ENCODE peak calls at places on chromosomes 7 and 10, in seven cellular contexts. K is astrocyte, N is mammary epithelial cell, R is HCT116, W is mesenchymal stem cell, Q is K562, Z is neuronal stem cell. T is an unnamed sample.
A peak's percentile ranks its signal among the peaks of the same experiment; 100 is the strongest.

GRCh38 chr10:97607076-97607635 is 17.6 kb downstream of the C10orf62 start:
- DNase-seq in W (no peak), Z (no peak), Q (no peak), R (no peak), K (no peak), N (no peak), T (no peak)

GRCh38 chr7:127847641-127848040 is 183.6 kb downstream of the LRRC4 start:
- DNase-seq in K (no peak), N (no peak), R (no peak), W (no peak), Q (no peak), Z (no peak), T (peak; percentile 37)

GRCh38 chr10:102678842-102679289 is 34.6 kb downstream of the TRIM8 start:
- DNase-seq in N (peak; percentile 48), Z (peak; percentile 60), K (no peak), W (peak; percentile 78), Q (peak; percentile 66), R (no peak), T (peak; percentile 70)

GRCh38 chr10:93072713-93073538 is 767 bp upstream of the CYP26A1 start:
- DNase-seq in Q (no peak), N (no peak), Z (no peak), K (no peak), W (no peak), R (no peak), T (no peak)

GRCh38 chr7:32564542-32564941 is 69.3 kb downstream of the AVL9 start:
- DNase-seq in N (no peak), R (no peak), W (peak; percentile 68), Z (no peak), Q (no peak), K (no peak), T (no peak)

GRCh38 chr7:94206295-94206694 is 188.4 kb upstream of the COL1A2 start:
- DNase-seq in Q (no peak), W (no peak), Z (no peak), R (no peak), N (no peak), K (no peak), T (no peak)

GRCh38 chr10:69439350-69439739 is 11.9 kb upstream of the TSPAN15 start:
- DNase-seq in R (no peak), N (peak; percentile 67), W (no peak), Q (no peak), Z (no peak), K (no peak), T (peak; percentile 80)

GRCh38 chr7:96707901-96708774 is 1.5 kb downstream of the SEM1 start:
- DNase-seq in N (no peak), Q (no peak), K (no peak), R (no peak), W (peak; percentile 39), Z (no peak), T (no peak)

DNA sequence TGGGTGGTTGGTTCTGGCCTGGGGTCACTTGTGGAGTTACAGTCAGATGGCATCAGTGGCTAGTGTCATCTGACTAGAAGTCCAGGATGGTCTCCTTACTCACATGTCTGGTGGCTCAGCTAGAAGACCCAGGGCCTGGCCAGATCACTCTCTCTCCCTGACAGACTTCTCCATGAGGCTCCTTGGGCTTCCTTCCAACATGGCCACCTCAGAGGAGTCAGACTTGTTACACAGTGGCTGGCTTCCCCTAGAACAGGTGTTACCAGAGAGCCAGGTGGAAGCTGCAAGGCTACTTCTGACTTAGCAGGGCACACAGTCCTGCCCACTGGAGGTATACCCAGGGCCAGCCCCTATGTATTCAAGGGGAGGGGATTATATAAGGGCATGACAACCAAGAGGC is 44.2 kb upstream of the MYL10 start:
- DNase-seq in N (no peak), K (no peak), R (no peak), Q (no peak), W (no peak), Z (no peak), T (no peak)
- H3K9ac ChIP-seq in N (no peak overlapping the region), K (no peak overlapping the region), R (no peak overlapping the region), Q (no peak overlapping the region), W (no peak overlapping the region), Z (no peak overlapping the region), T (no peak overlapping the region)

GRCh38 chr10:13701157-13701919 is 114.6 kb downstream of the PRPF18 start:
- DNase-seq in W (no peak), R (no peak), Z (no peak), N (no peak), K (no peak), Q (peak; percentile 27), T (no peak)
- H3K4me1 ChIP-seq in W (peaks cover 31% of the 10 kb centered on the region), R (no peaks in the 10 kb centered on the region), Z (peaks cover under 1% of the 10 kb centered on the region), N (peaks cover 12% of the 10 kb centered on the region), K (peaks cover 38% of the 10 kb centered on the region), Q (peaks cover 22% of the 10 kb centered on the region), T (no peaks in the 10 kb centered on the region)

GRCh38 chr7:28155964-28156363 is 24.6 kb downstream of the JAZF1 start:
- DNase-seq in Z (no peak), R (no peak), N (peak; percentile 77), K (peak; percentile 80), Q (no peak), W (peak; percentile 46), T (no peak)
- H3K4me3 ChIP-seq in Z (no peak overlapping the region), R (no peak overlapping the region), N (no peak overlapping the region), K (no peak overlapping the region), Q (no peak overlapping the region), W (no peak overlapping the region), T (no peak overlapping the region)

DNA sequence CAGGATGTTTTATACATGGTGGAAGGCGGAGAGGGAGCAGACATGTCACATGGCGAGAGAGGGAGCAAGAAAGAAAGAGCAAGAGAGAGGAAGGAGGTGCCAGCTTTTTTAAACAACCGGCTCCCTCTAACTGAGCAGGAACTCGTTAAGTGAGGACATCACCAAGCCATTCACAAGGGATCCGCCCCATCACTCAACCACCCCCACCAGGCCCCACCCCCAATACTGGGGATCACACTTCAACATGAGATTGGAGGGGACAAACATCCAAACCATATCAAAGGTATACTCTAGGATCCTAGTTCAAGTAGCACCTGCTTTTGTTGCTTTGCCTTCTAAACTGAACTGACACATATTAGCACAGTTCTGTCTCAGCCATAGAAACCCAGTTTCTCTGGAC is 141.9 kb upstream of the KLF14 start:
- DNase-seq in Z (no peak), K (no peak), R (no peak), Q (no peak), W (no peak), N (no peak), T (no peak)
- H3K9ac ChIP-seq in Z (no peak overlapping the region), K (no peak overlapping the region), R (peak overlapping the region; percentile 2), Q (no peak overlapping the region), W (peak overlapping the region; percentile 60), N (no peak overlapping the region), T (no peak overlapping the region)

GRCh38 chr10:132419631-132420468 is 22.9 kb downstream of the PWWP2B start:
- DNase-seq in N (no peak), R (no peak), Q (no peak), Z (no peak), W (no peak), K (no peak), T (no peak)
- H3K4me1 ChIP-seq in N (peaks cover 16% of the 10 kb centered on the region), R (peaks cover 33% of the 10 kb centered on the region), Q (peaks cover 65% of the 10 kb centered on the region), Z (peaks cover 13% of the 10 kb centered on the region), W (peaks cover 70% of the 10 kb centered on the region), K (peaks cover 9% of the 10 kb centered on the region), T (peaks cover 42% of the 10 kb centered on the region)

GRCh38 chr7:38744746-38745145 is 113.6 kb upstream of the AMPH start:
- DNase-seq in R (no peak), N (peak; percentile 83), W (no peak), Q (no peak), K (peak; percentile 67), Z (no peak), T (no peak)
- H3K4me3 ChIP-seq in R (no peak overlapping the region), N (no peak overlapping the region), W (no peak overlapping the region), Q (no peak overlapping the region), K (no peak overlapping the region), Z (no peak overlapping the region), T (no peak overlapping the region)